ENCODE peak calls at places on chromosomes 5 and 9, in eight cellular contexts. K, F, T, L, V, M, G and Y are unnamed samples.

GRCh38 chr9:14645648-14646047 is 47.6 kb downstream of the ZDHHC21 start:
- DNase-seq in F (no peak), M (no peak), L (peak), K (no peak), G (no peak), V (no peak), T (no peak), Y (no peak)

GRCh38 chr5:89584339-89584956 is 701.5 kb upstream of the MEF2C start:
- DNase-seq in K (no peak), M (no peak), G (no peak), V (no peak), T (no peak), F (no peak), L (peak), Y (no peak)

GRCh38 chr5:164350236-164350635 is 844.8 kb downstream of the MAT2B start:
- DNase-seq in M (no peak), K (no peak), T (no peak), G (no peak), L (no peak), V (no peak), F (no peak), Y (no peak)

GRCh38 chr9:123225374-123225813 is 43.0 kb downstream of the STRBP start:
- DNase-seq in K (peak), L (peak), V (peak), M (no peak), G (no peak), F (peak), T (no peak), Y (no peak)

GRCh38 chr5:173574983-173575382 is 41.5 kb downstream of the BOD1 start:
- DNase-seq in L (no peak), V (no peak), M (no peak), K (no peak), T (peak), G (no peak), F (no peak), Y (no peak)

GRCh38 chr9:123375725-123376132 is 19.7 kb downstream of the CRB2 start:
- DNase-seq in K (no peak), V (no peak), F (peak), G (peak), L (peak), M (no peak), T (no peak), Y (no peak)

GRCh38 chr9:91896513-91897121 is 53.4 kb downstream of the ROR2 start:
- DNase-seq in V (no peak), F (no peak), K (no peak), L (peak), T (no peak), M (no peak), G (peak), Y (no peak)

GRCh38 chr5:133595465-133595864 is 16.9 kb downstream of the FSTL4 start:
- DNase-seq in K (no peak), G (no peak), V (no peak), T (no peak), F (no peak), L (no peak), M (no peak), Y (no peak)

GRCh38 chr9:112486221-112487007 is at the start of gene KIAA1958:
- DNase-seq in G (peak), F (peak), V (peak), T (peak), M (peak), L (peak), K (peak), Y (peak)

GRCh38 chr9:649128-650074 is 192.1 kb upstream of the DMRT1 start:
- DNase-seq in L (no peak), V (no peak), M (no peak), K (no peak), G (no peak), F (no peak), T (no peak), Y (no peak)

GRCh38 chr9:77927265-77927664 is 104.3 kb downstream of the GNAQ start:
- DNase-seq in V (no peak), M (no peak), K (no peak), G (no peak), T (no peak), L (peak), F (no peak), Y (no peak)

GRCh38 chr5:17000296-17000939 is 64.3 kb upstream of the MYO10 start:
- DNase-seq in M (no peak), T (no peak), L (peak), V (no peak), G (no peak), F (no peak), K (peak), Y (no peak)

GRCh38 chr9:116395409-116396037 is 241.9 kb downstream of the PAPPA start:
- DNase-seq in L (no peak), G (no peak), K (no peak), M (no peak), V (no peak), F (no peak), T (no peak), Y (no peak)

GRCh38 chr5:144335561-144335960 is 164.9 kb downstream of the KCTD16 start:
- DNase-seq in M (no peak), T (no peak), L (no peak), V (no peak), F (no peak), K (no peak), G (no peak), Y (no peak)

GRCh38 chr5:154857534-154858250 is 735 bp upstream of the CNOT8 start:
- DNase-seq in K (peak), L (peak), F (peak), V (peak), M (peak), T (peak), G (peak), Y (peak)

GRCh38 chr9:34084562-34084961 is 35.9 kb upstream of the UBAP2 start:
- DNase-seq in M (no peak), T (no peak), F (no peak), V (no peak), K (no peak), L (peak), G (no peak), Y (no peak)

GRCh38 chr5:109529520-109529919 is 119.7 kb upstream of the PJA2 start:
- DNase-seq in T (peak), G (no peak), L (peak), V (no peak), K (no peak), M (no peak), F (no peak), Y (peak)

GRCh38 chr9:128024761-128025308 is 42.3 kb downstream of the NAIF1 start:
- DNase-seq in M (no peak), G (no peak), F (no peak), T (no peak), V (no peak), K (no peak), L (no peak), Y (no peak)

GRCh38 chr5:173420108-173420507 is 91.9 kb upstream of the STC2 start:
- DNase-seq in V (no peak), T (no peak), L (peak), M (no peak), F (no peak), K (no peak), G (no peak), Y (no peak)

GRCh38 chr5:84287964-84288363 is 96.7 kb downstream of the EDIL3 start:
- DNase-seq in M (no peak), F (no peak), K (peak), G (no peak), T (no peak), V (no peak), L (peak), Y (no peak)

GRCh38 chr9:129317179-129318011 is 139.3 kb upstream of the IER5L start:
- DNase-seq in F (no peak), T (peak), L (peak), V (no peak), G (peak), M (no peak), K (no peak), Y (no peak)

GRCh38 chr5:64074533-64074932 is 91.1 kb upstream of the RNF180 start:
- DNase-seq in K (peak), G (no peak), F (no peak), M (no peak), L (peak), T (no peak), V (no peak), Y (no peak)

GRCh38 chr5:121257621-121258020 is 594.1 kb upstream of the FTMT start:
- DNase-seq in V (no peak), M (no peak), L (no peak), T (no peak), G (no peak), F (no peak), K (no peak), Y (no peak)

GRCh38 chr5:143987751-143988560 is 176.0 kb downstream of the HMHB1 start:
- DNase-seq in F (no peak), V (no peak), G (no peak), L (no peak), M (no peak), K (no peak), T (no peak), Y (no peak)

GRCh38 chr9:124657526-124657925 is 113.6 kb downstream of the NR6A1 start:
- DNase-seq in T (no peak), K (no peak), G (no peak), M (no peak), L (no peak), V (no peak), F (no peak), Y (no peak)

GRCh38 chr5:6686916-6687409 is 26.3 kb upstream of the TENT4A start:
- DNase-seq in T (no peak), V (no peak), M (no peak), K (no peak), F (no peak), L (peak), G (no peak), Y (no peak)

GRCh38 chr9:5288591-5288990 is 15.9 kb downstream of the RLN2 start:
- DNase-seq in G (no peak), L (no peak), T (no peak), V (no peak), M (no peak), F (no peak), K (no peak), Y (no peak)

GRCh38 chr5:163569284-163569683 is 63.9 kb downstream of the MAT2B start:
- DNase-seq in G (no peak), T (no peak), M (no peak), F (no peak), V (no peak), L (peak), K (no peak), Y (no peak)

GRCh38 chr5:147485814-147486213 is 24.1 kb downstream of the DPYSL3 start:
- DNase-seq in F (no peak), M (no peak), K (no peak), T (no peak), G (no peak), L (no peak), V (no peak), Y (no peak)

GRCh38 chr5:10133830-10134229 is 115.9 kb downstream of the ATPSCKMT start:
- DNase-seq in K (no peak), L (peak), V (no peak), T (no peak), M (no peak), F (no peak), G (no peak), Y (no peak)

GRCh38 chr9:33734911-33735310 is 60.5 kb upstream of the PRSS3 start:
- DNase-seq in G (no peak), L (no peak), T (no peak), V (no peak), F (peak), M (no peak), K (no peak), Y (no peak)

GRCh38 chr5:178387061-178387855 is 154.7 kb upstream of the PHYKPL start:
- DNase-seq in V (no peak), M (no peak), G (peak), L (no peak), K (no peak), T (peak), F (no peak), Y (no peak)

GRCh38 chr5:139648205-139649081 is at the start of gene CXXC5:
- DNase-seq in K (peak), V (no peak), L (peak), F (peak), T (peak), M (no peak), G (peak), Y (peak)

GRCh38 chr9:99075246-99075912 is 29.5 kb upstream of the TGFBR1 start:
- DNase-seq in T (no peak), L (peak), G (no peak), M (no peak), V (no peak), K (no peak), F (no peak), Y (no peak)

GRCh38 chr5:117486291-117486690 is 911.7 kb upstream of the SEMA6A start:
- DNase-seq in K (no peak), G (no peak), T (no peak), M (no peak), F (no peak), L (no peak), V (no peak), Y (no peak)

GRCh38 chr5:55766408-55766807 is 28.5 kb downstream of the DDX4 start:
- DNase-seq in M (no peak), L (no peak), V (no peak), K (no peak), T (no peak), F (no peak), G (no peak), Y (no peak)

GRCh38 chr5:257148-257547 is 14.3 kb upstream of the PDCD6 start:
- DNase-seq in G (no peak), K (no peak), V (no peak), L (no peak), T (no peak), M (no peak), F (no peak), Y (no peak)

GRCh38 chr5:252546-252945 is 18.9 kb upstream of the PDCD6 start:
- DNase-seq in F (no peak), M (no peak), K (no peak), V (no peak), L (no peak), G (no peak), T (no peak), Y (no peak)
- H3K27ac ChIP-seq in F (no peak), M (peak), K (no peak), V (no peak), L (no peak), G (peak), T (no peak), Y (no peak)

GRCh38 chr9:107338911-107339659 is 56.0 kb downstream of the RAD23B start:
- DNase-seq in K (no peak), M (no peak), G (no peak), T (no peak), F (no peak), L (no peak), V (no peak), Y (no peak)
- H3K27ac ChIP-seq in K (no peak), M (no peak), G (no peak), T (no peak), F (no peak), L (no peak), V (no peak), Y (peak)

GRCh38 chr5:142568271-142568995 is 117.5 kb downstream of the FGF1 start:
- DNase-seq in F (no peak), G (peak), K (no peak), M (no peak), V (no peak), T (no peak), L (peak), Y (no peak)
- H3K27ac ChIP-seq in F (peak), G (peak), K (no peak), M (peak), V (no peak), T (no peak), L (peak), Y (peak)

DNA sequence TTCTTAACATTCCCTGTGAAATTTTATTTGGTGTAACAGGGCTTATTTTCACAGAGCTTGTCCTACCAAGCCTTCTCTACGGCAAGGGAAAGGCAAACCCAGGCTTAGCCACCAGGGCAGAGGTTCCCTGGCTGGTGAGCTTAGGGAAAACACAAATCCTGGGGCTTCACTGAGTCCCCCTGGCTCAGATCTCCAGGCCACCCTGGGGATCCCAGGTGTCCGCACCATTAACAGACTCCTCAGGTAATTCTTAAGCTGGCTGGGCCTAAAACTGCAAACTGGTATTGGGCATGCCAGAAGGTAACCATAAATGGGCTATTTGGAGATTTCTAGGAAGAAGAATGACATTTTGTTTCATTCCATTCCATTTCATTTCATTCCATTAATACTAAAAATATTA is 17.1 kb upstream of the LCP2 start:
- DNase-seq in K (no peak), G (no peak), M (no peak), V (no peak), T (no peak), L (no peak), F (no peak), Y (no peak)
- H3K27ac ChIP-seq in K (no peak), G (no peak), M (peak), V (no peak), T (no peak), L (no peak), F (no peak), Y (peak)

GRCh38 chr5:127076730-127077129 is 3.4 kb upstream of the C5orf63 start:
- DNase-seq in K (no peak), L (peak), V (no peak), M (no peak), F (peak), G (peak), T (no peak), Y (no peak)
- H3K27ac ChIP-seq in K (no peak), L (no peak), V (no peak), M (no peak), F (peak), G (no peak), T (no peak), Y (no peak)

GRCh38 chr5:157259699-157260098 is 6.2 kb upstream of the CYFIP2 start:
- DNase-seq in L (no peak), V (no peak), K (no peak), M (no peak), G (no peak), F (no peak), T (no peak), Y (no peak)

GRCh38 chr5:157265714-157266285 is at the start of gene CYFIP2:
- DNase-seq in F (peak), M (peak), K (peak), V (peak), T (peak), L (peak), G (peak), Y (peak)

GRCh38 chr5:157267025-157267424 is 1.1 kb downstream of the CYFIP2 start:
- DNase-seq in K (no peak), M (no peak), F (no peak), T (no peak), G (no peak), L (no peak), V (no peak), Y (no peak)

GRCh38 chr5:157266286-157267007 is 524 bp downstream of the CYFIP2 start:
- DNase-seq in K (peak), L (peak), G (peak), M (no peak), F (peak), V (no peak), T (peak), Y (no peak)

DNA sequence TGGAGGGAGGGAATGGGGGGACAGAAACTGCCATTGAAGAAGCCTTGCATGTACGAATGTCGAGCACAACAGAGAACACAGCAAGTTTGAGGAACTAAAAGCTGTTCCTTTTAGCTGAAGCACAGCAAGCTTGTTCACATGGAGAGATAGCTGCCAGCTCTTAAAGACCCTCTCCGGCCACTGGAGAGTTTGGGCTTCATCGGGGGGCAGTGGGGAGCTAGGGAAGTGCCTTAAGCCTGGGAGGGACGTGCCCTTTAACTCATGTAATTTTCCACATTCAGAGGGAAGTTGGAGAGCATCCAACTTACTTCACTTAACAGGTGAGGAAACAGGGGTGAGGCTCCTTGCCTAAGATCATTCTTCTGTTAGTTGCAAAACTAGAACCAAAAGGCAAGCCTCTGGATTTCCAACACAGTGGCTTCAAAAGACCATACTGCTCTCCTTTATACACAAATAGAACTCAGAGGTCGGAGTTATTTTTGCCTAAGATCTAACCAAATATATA is 2.3 kb upstream of the CYFIP2 start:
- DNase-seq in K (no peak), M (no peak), F (no peak), V (no peak), G (no peak), T (no peak), L (no peak), Y (no peak)
- H3K27ac ChIP-seq in K (no peak), M (no peak), F (no peak), V (no peak), G (no peak), T (no peak), L (no peak), Y (no peak)

GRCh38 chr9:120937127-120937526 is 10.5 kb upstream of the TRAF1 start:
- DNase-seq in V (no peak), M (no peak), K (no peak), L (no peak), G (no peak), T (no peak), F (no peak), Y (peak)
- H3K27ac ChIP-seq in V (peak), M (peak), K (peak), L (no peak), G (no peak), T (peak), F (peak), Y (no peak)